ENCODE peak calls at places on chromosomes 13 and 19, in nine cellular contexts. T is stimulated activated CD4-positive, alpha-beta T cell treated with anti-CD3 and anti-CD28 coated beads, Interleukin-4, amount 100 ng/mL, for 24 hours; I is substantia nigra; D is brain microvascular endothelial cell; R is AG08396; G is left lung; P is ACHN; N is NCI-H1417; L is RCC 7860. W is an unnamed sample.

GRCh38 chr13:32432856-32433255 is 4.9 kb upstream of the N4BP2L1 start:
- DNase-seq in T (no peak), N (no peak), P (no peak), D (no peak), G (no peak), L (no peak), I (no peak), R (no peak), W (no peak)

GRCh38 chr13:25429466-25429865 is 57.7 kb downstream of the ATP8A2 start:
- DNase-seq in I (no peak), T (no peak), N (no peak), L (peak), G (no peak), P (peak), R (no peak), D (no peak), W (no peak)

GRCh38 chr19:41908724-41909464 is 19.4 kb downstream of the ERFL start:
- DNase-seq in L (no peak), R (no peak), D (no peak), I (no peak), T (no peak), P (no peak), N (no peak), G (no peak), W (no peak)

GRCh38 chr13:100513987-100514670 is 74.5 kb downstream of the GGACT start:
- DNase-seq in D (no peak), N (peak), G (no peak), I (no peak), T (no peak), L (no peak), P (no peak), R (no peak), W (peak)

GRCh38 chr19:38374332-38375097 is at the start of gene PSMD8:
- DNase-seq in N (peak), L (peak), D (peak), P (peak), R (peak), G (peak), T (peak), I (peak), W (peak)

GRCh38 chr13:77810430-77810829 is 108.2 kb downstream of the EDNRB start:
- DNase-seq in I (no peak), R (peak), G (no peak), P (peak), L (no peak), N (no peak), T (no peak), D (no peak), W (peak)

GRCh38 chr19:31553112-31553843 is 204.0 kb upstream of the TSHZ3 start:
- DNase-seq in N (no peak), I (no peak), T (no peak), L (peak), P (no peak), G (no peak), R (peak), D (no peak), W (peak)

GRCh38 chr19:13396256-13397080 is 109.8 kb downstream of the CACNA1A start:
- DNase-seq in R (peak), D (peak), T (no peak), I (no peak), L (no peak), G (peak), P (peak), N (no peak), W (peak)

GRCh38 chr19:11151181-11151580 is 4.4 kb downstream of the SPC24 start:
- DNase-seq in R (no peak), T (no peak), P (no peak), G (no peak), D (peak), N (no peak), L (no peak), I (no peak), W (no peak)

GRCh38 chr19:15303105-15303780 is 29.1 kb downstream of the BRD4 start:
- DNase-seq in I (no peak), D (no peak), R (no peak), P (no peak), L (no peak), N (no peak), G (no peak), T (no peak), W (no peak)

GRCh38 chr19:16801599-16801998 is 27.6 kb upstream of the SIN3B start:
- DNase-seq in N (no peak), L (peak), D (peak), P (no peak), T (no peak), I (no peak), G (no peak), R (no peak), W (peak)

GRCh38 chr19:7326105-7326877 is 22.4 kb upstream of the ARHGEF18 start:
- DNase-seq in R (no peak), L (no peak), N (no peak), T (peak), D (peak), P (peak), I (no peak), G (no peak), W (peak)

GRCh38 chr19:4914736-4915501 is 5.6 kb downstream of the UHRF1 start:
- DNase-seq in G (peak), L (peak), D (peak), P (peak), N (no peak), T (peak), R (peak), I (no peak), W (peak)

GRCh38 chr13:42369071-42369795 is 97.3 kb downstream of the AKAP11 start:
- DNase-seq in L (no peak), P (no peak), G (no peak), T (peak), N (no peak), D (no peak), R (no peak), I (no peak), W (no peak)

GRCh38 chr19:1884291-1884718 is 991 bp downstream of the ABHD17A start:
- DNase-seq in T (no peak), P (no peak), D (no peak), N (no peak), L (no peak), R (no peak), I (no peak), G (no peak), W (no peak)

GRCh38 chr13:50809133-50810090 is 34.1 kb downstream of the DLEU7 start:
- DNase-seq in R (no peak), T (no peak), G (no peak), I (no peak), P (no peak), D (no peak), L (no peak), N (peak), W (no peak)

GRCh38 chr19:41753159-41753558 is 2.2 kb upstream of the CEACAM6 start:
- DNase-seq in G (peak), I (no peak), R (peak), T (peak), L (no peak), P (peak), D (peak), N (no peak), W (peak)

GRCh38 chr19:12730054-12730453 is 4.4 kb downstream of the TRIR start:
- DNase-seq in I (no peak), D (no peak), G (no peak), R (no peak), L (no peak), N (no peak), P (no peak), T (no peak), W (no peak)

GRCh38 chr13:112905990-112906641 is 62.9 kb upstream of the MCF2L start:
- DNase-seq in L (no peak), G (no peak), I (no peak), P (no peak), T (no peak), D (no peak), R (no peak), N (peak), W (no peak)

GRCh38 chr13:103056008-103056407 is 10.2 kb downstream of the SLC10A2 start:
- DNase-seq in G (no peak), N (no peak), D (no peak), T (no peak), R (no peak), I (no peak), P (no peak), L (no peak), W (no peak)